ENCODE peak calls at places on chromosomes 1 and 21, in six cellular contexts. T is heart left ventricle, A is prostate gland, H is GM10248, F is activated B cell treated with CpG ODN at 0.5 μM for 24 hours, O is AG09319. U is an unnamed sample.

GRCh38 chr1:225482489-225482950 is 54.7 kb upstream of the LBR start:
- DNase-seq in F (no peak), O (no peak), T (no peak), A (no peak), H (peak; percentile 2), U (no peak)

GRCh38 chr1:147080671-147081394 is 91.4 kb downstream of the PRKAB2 start:
- DNase-seq in T (no peak), F (no peak), O (no peak), H (no peak), A (no peak), U (no peak)

GRCh38 chr1:111234866-111235265 is 7.4 kb downstream of the CHI3L2 start:
- DNase-seq in F (no peak), T (no peak), H (no peak), A (no peak), O (no peak), U (no peak)

GRCh38 chr1:1136547-1137230 is 20.8 kb upstream of the C1orf159 start:
- DNase-seq in F (peak; percentile 56), O (no peak), T (no peak), H (peak; percentile 73), A (peak; percentile 33), U (no peak)

GRCh38 chr1:30877205-30877912 is 31.2 kb downstream of the SDC3 start:
- DNase-seq in O (peak; percentile 82), T (peak; percentile 69), A (peak; percentile 30), F (no peak), H (no peak), U (no peak)

GRCh38 chr21:37582613-37583012 is 216.0 kb downstream of the DYRK1A start:
- DNase-seq in H (peak; percentile 55), A (peak; percentile 12), T (no peak), O (no peak), F (no peak), U (no peak)

GRCh38 chr1:55249646-55250398 is 34.7 kb upstream of the USP24 start:
- DNase-seq in H (no peak), F (no peak), O (no peak), T (no peak), A (no peak), U (no peak)

GRCh38 chr1:179126338-179127060 is 44.6 kb downstream of the TOR3A start:
- DNase-seq in T (peak; percentile 42), O (no peak), A (no peak), F (no peak), H (no peak), U (no peak)

GRCh38 chr1:86965012-86965826 is 50.8 kb downstream of the HS2ST1 start:
- DNase-seq in O (peak; percentile 11), T (no peak), F (no peak), A (no peak), H (no peak), U (no peak)

GRCh38 chr1:225299624-225300023 is 128.2 kb downstream of the LBR start:
- DNase-seq in F (no peak), H (no peak), T (no peak), O (no peak), A (no peak), U (no peak)

GRCh38 chr1:247576514-247576913 is 11.6 kb upstream of the OR2G2 start:
- DNase-seq in T (no peak), O (no peak), H (peak; percentile 15), F (no peak), A (no peak), U (no peak)
- TF ChIP-seq CTCF in T (no peak), O (no peak), H (peak; percentile 42), F (no peak), A (peak; percentile 23), U (peak; percentile 61)

DNA sequence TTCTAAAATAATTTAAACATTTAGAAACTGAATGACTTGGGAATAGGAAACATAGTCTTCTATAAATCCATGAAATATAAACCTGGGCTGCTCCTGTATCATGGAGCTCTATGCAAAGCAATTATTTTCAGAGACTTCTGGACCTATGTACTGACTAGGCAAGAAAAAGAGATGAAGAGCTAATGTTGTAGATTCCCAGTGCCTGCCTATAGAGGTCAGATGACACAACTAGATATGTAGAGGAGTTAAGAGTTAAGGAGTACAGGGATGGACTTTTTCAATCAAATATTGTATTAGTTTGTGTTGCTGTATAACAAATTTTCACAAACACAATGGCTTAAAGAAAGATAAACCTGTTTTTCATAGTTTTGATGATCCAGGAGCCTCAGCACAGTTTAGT is 1434.5 kb downstream of the KCNT2 start:
- DNase-seq in O (no peak), A (no peak), H (no peak), T (no peak), F (no peak), U (no peak)
- TF ChIP-seq CTCF in O (no peak), A (no peak), H (peak; percentile 17), T (no peak), F (no peak), U (no peak)

GRCh38 chr1:242428403-242429190 is 95.9 kb downstream of the PLD5 start:
- DNase-seq in H (no peak), T (no peak), F (no peak), A (no peak), O (no peak), U (no peak)

GRCh38 chr1:242425232-242425631 is 99.3 kb downstream of the PLD5 start:
- DNase-seq in A (no peak), F (no peak), T (no peak), O (no peak), H (no peak), U (no peak)

GRCh38 chr1:242430956-242431355 is 93.5 kb downstream of the PLD5 start:
- DNase-seq in T (no peak), O (no peak), A (no peak), H (no peak), F (no peak), U (no peak)

GRCh38 chr1:242427519-242427918 is 97.0 kb downstream of the PLD5 start:
- DNase-seq in H (no peak), T (no peak), A (no peak), F (no peak), O (no peak), U (no peak)

GRCh38 chr1:242426271-242426905 is 98.1 kb downstream of the PLD5 start:
- DNase-seq in O (no peak), T (no peak), A (no peak), F (no peak), H (no peak), U (no peak)
- TF ChIP-seq CTCF in O (no peak), T (no peak), A (no peak), F (no peak), H (no peak), U (no peak)

GRCh38 chr1:42674214-42674613 is 8.0 kb upstream of the YBX1 start:
- DNase-seq in O (no peak), A (no peak), F (no peak), T (peak; percentile 22), H (no peak), U (no peak)
- TF ChIP-seq CTCF in O (no peak), A (no peak), F (no peak), T (no peak), H (no peak), U (no peak)

GRCh38 chr1:145859491-145860159 is 744 bp upstream of the PIAS3 start:
- DNase-seq in F (peak; percentile 81), A (peak; percentile 87), H (peak; percentile 92), O (peak; percentile 73), T (peak; percentile 92), U (peak; percentile 75)
- TF ChIP-seq CTCF in F (no peak), A (peak; percentile 29), H (no peak), O (no peak), T (no peak), U (peak; percentile 20)

U was measured in neural crest cell.